ENCODE peak calls at places on chromosomes 13 and 19, in four cellular contexts. P, F, J and H are unnamed samples.

GRCh38 chr13:101465877-101466276 is 13.4 kb downstream of the ITGBL1 start:
- DNase-seq in P (peak), F (no peak), J (peak), H (no peak)

GRCh38 chr19:408441-409005 is 424 bp downstream of the C2CD4C start:
- DNase-seq in P (no peak), F (peak), J (no peak), H (no peak)

GRCh38 chr13:41639237-41639904 is 182.0 kb downstream of the RGCC start:
- DNase-seq in P (no peak), F (no peak), J (no peak), H (no peak)

GRCh38 chr13:38366954-38367645 is 17.4 kb downstream of the UFM1 start:
- DNase-seq in P (peak), F (no peak), J (peak), H (no peak)

GRCh38 chr19:4844348-4845179 is 13.1 kb upstream of the TICAM1 start:
- DNase-seq in P (peak), F (no peak), J (peak), H (no peak)

GRCh38 chr19:12095111-12095790 is 30.7 kb downstream of the ZNF844 start:
- DNase-seq in P (peak), F (no peak), J (peak), H (no peak)

GRCh38 chr13:45834411-45834994 is 17.1 kb downstream of the SIAH3 start:
- DNase-seq in P (no peak), F (no peak), J (no peak), H (no peak)

GRCh38 chr13:44011036-44011435 is 131.3 kb downstream of the LACC1 start:
- DNase-seq in P (no peak), F (no peak), J (no peak), H (no peak)

GRCh38 chr19:6092329-6093286 is 17.7 kb downstream of the RFX2 start:
- DNase-seq in P (peak), F (peak), J (peak), H (peak)

GRCh38 chr13:60095300-60095699 is 68.4 kb downstream of the DIAPH3 start:
- DNase-seq in P (no peak), F (no peak), J (no peak), H (no peak)

GRCh38 chr13:113815151-113816058 is 48.5 kb downstream of the GAS6 start:
- DNase-seq in P (no peak), F (no peak), J (no peak), H (no peak)

GRCh38 chr13:114107686-114108081 is 24.7 kb downstream of the RASA3 start:
- DNase-seq in P (peak), F (no peak), J (peak), H (no peak)

GRCh38 chr19:16345457-16345856 is 20.8 kb downstream of the KLF2 start:
- DNase-seq in P (no peak), F (no peak), J (no peak), H (no peak)

GRCh38 chr19:455851-456546 is 4.8 kb downstream of the SHC2 start:
- DNase-seq in P (no peak), F (no peak), J (no peak), H (no peak)

GRCh38 chr19:19820774-19821315 is 705 bp downstream of the ZNF506 start:
- DNase-seq in P (no peak), F (no peak), J (no peak), H (no peak)

GRCh38 chr13:95002968-95003813 is 290.8 kb upstream of the SOX21 start:
- DNase-seq in P (no peak), F (no peak), J (no peak), H (no peak)

GRCh38 chr13:111864566-111864965 is 202.4 kb upstream of the SOX1 start:
- DNase-seq in P (no peak), F (no peak), J (no peak), H (no peak)

GRCh38 chr13:101149735-101150380 is 266.4 kb downstream of the NALCN start:
- DNase-seq in P (peak), F (no peak), J (peak), H (no peak)

GRCh38 chr19:46718157-46718933 is 1.4 kb upstream of the PRKD2 start:
- DNase-seq in P (no peak), F (no peak), J (no peak), H (no peak)

GRCh38 chr13:21118180-21118579 is 56.8 kb upstream of the LATS2 start:
- DNase-seq in P (no peak), F (no peak), J (no peak), H (no peak)

GRCh38 chr13:113499936-113500335 is 9.4 kb upstream of the DCUN1D2 start:
- DNase-seq in P (peak), F (no peak), J (peak), H (no peak)

GRCh38 chr13:87986639-87987250 is 315.6 kb downstream of the SLITRK5 start:
- DNase-seq in P (no peak), F (no peak), J (no peak), H (no peak)

GRCh38 chr13:99686157-99686572 is 184.9 kb downstream of the TM9SF2 start:
- DNase-seq in P (no peak), F (no peak), J (peak), H (no peak)

GRCh38 chr13:93227906-93228801 is 1.5 kb downstream of the GPC6 start:
- DNase-seq in P (peak), F (peak), J (peak), H (peak)

GRCh38 chr13:113648218-113648615 is 9.8 kb downstream of the ATP4B start:
- DNase-seq in P (no peak), F (peak), J (no peak), H (no peak)

GRCh38 chr13:110404321-110404720 is 97.2 kb downstream of the COL4A2 start:
- DNase-seq in P (no peak), F (no peak), J (no peak), H (no peak)

GRCh38 chr19:19742773-19743172 is 9.9 kb upstream of the ZNF14 start:
- DNase-seq in P (no peak), F (no peak), J (no peak), H (no peak)

GRCh38 chr13:114100446-114101320 is 31.7 kb downstream of the RASA3 start:
- DNase-seq in P (peak), F (peak), J (peak), H (no peak)

GRCh38 chr19:41226053-41226873 is 7.2 kb downstream of the AXL start:
- DNase-seq in P (peak), F (peak), J (peak), H (peak)

GRCh38 chr13:101785858-101786257 is 333.4 kb downstream of the ITGBL1 start:
- DNase-seq in P (peak), F (no peak), J (peak), H (no peak)

GRCh38 chr13:40102854-40103253 is 447.4 kb downstream of the COG6 start:
- DNase-seq in P (no peak), F (no peak), J (peak), H (no peak)

GRCh38 chr13:46168341-46168740 is 13.6 kb downstream of the LCP1 start:
- DNase-seq in P (no peak), F (no peak), J (peak), H (no peak)

GRCh38 chr19:12984683-12985048 is 10.6 kb upstream of the NFIX start:
- DNase-seq in P (no peak), F (no peak), J (no peak), H (no peak)

GRCh38 chr19:16654151-16654550 is 5.8 kb downstream of the SMIM7 start:
- DNase-seq in P (no peak), F (no peak), J (peak), H (no peak)

GRCh38 chr19:33022472-33023116 is 42.1 kb downstream of the RHPN2 start:
- DNase-seq in P (no peak), F (no peak), J (no peak), H (peak)

GRCh38 chr13:109629737-109630136 is 156.6 kb downstream of the IRS2 start:
- DNase-seq in P (peak), F (no peak), J (no peak), H (no peak)

GRCh38 chr19:13633109-13633508 is 126.8 kb upstream of the CACNA1A start:
- DNase-seq in P (peak), F (no peak), J (peak), H (peak)

GRCh38 chr13:101150998-101151397 is 265.3 kb downstream of the NALCN start:
- DNase-seq in P (peak), F (no peak), J (peak), H (no peak)

GRCh38 chr13:98189841-98190505 is 12.9 kb upstream of the RNF113B start:
- DNase-seq in P (no peak), F (no peak), J (no peak), H (no peak)
- TF ChIP-seq CTCF in P (no peak), F (no peak), J (peak), H (peak)

GRCh38 chr13:50274181-50274580 is 258.9 kb downstream of the KCNRG start:
- DNase-seq in P (no peak), F (no peak), J (no peak), H (no peak)

GRCh38 chr13:50267917-50268316 is 252.7 kb downstream of the KCNRG start:
- DNase-seq in P (no peak), F (no peak), J (no peak), H (no peak)

GRCh38 chr13:50268500-50268899 is 253.3 kb downstream of the KCNRG start:
- DNase-seq in P (peak), F (no peak), J (peak), H (no peak)
- TF ChIP-seq CTCF in P (peak), F (no peak), J (peak), H (no peak)

GRCh38 chr19:55442372-55443044 is 592 bp downstream of the SHISA7 start:
- DNase-seq in P (no peak), F (no peak), J (no peak), H (no peak)

GRCh38 chr19:55444720-55445045 is 1.6 kb upstream of the SHISA7 start:
- DNase-seq in P (no peak), F (no peak), J (no peak), H (no peak)

GRCh38 chr19:55443824-55444719 is 972 bp upstream of the SHISA7 start:
- DNase-seq in P (no peak), F (no peak), J (no peak), H (no peak)

GRCh38 chr19:55441692-55442321 is 1.3 kb downstream of the SHISA7 start:
- DNase-seq in P (no peak), F (no peak), J (no peak), H (no peak)

GRCh38 chr19:55443045-55443823 is at the start of gene SHISA7:
- DNase-seq in P (no peak), F (no peak), J (no peak), H (no peak)
- TF ChIP-seq CTCF in P (no peak), F (no peak), J (no peak), H (no peak)

GRCh38 chr19:2426661-2427322 is 594 bp downstream of the TIMM13 start:
- DNase-seq in P (peak), F (no peak), J (peak), H (peak)

GRCh38 chr19:2428756-2429711 is 1.6 kb upstream of the TIMM13 start:
- DNase-seq in P (no peak), F (no peak), J (no peak), H (no peak)

GRCh38 chr19:2428027-2428690 is 773 bp upstream of the TIMM13 start:
- DNase-seq in P (no peak), F (no peak), J (peak), H (no peak)

GRCh38 chr19:2425622-2426581 is 1.5 kb downstream of the TIMM13 start:
- DNase-seq in P (no peak), F (no peak), J (no peak), H (no peak)

DNA sequence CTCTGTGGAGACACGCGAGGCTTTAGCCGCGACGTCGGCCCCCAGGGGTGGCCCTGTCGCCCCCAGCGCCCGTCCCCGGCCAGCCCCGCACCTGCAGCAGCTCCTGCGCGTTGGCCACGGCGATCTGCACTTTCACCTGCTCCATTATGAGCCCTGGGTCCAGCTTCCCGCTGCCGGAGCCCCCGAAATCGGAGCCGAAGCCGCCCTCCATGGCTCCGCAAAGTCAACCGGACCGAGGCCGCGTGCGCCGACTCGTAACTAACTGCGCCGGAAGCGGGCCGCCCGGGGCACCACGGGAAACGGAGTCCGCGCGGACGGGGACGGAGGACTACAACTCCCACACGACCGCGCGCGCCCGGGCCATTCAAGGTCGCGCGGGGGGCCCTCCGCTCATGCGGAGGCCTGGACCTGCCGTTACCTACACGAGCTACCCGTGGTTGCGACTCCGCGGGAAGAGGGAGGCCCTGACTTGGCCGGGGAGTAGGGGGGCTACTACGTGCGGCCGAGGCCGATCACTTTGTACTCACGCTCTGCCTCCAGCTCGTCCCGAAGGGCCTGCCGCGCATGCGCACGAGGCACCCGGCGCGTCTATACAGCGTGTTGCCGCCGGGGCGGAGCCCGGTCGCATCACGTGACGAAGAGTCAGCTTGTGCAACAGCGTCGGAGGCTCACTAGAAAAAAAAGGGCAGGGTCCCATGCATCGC is at the start of gene TIMM13:
- DNase-seq in P (peak), F (peak), J (peak), H (peak)
- TF ChIP-seq CTCF in P (no peak), F (peak), J (no peak), H (no peak)